ENCODE peak calls at places on chromosomes 2 and 18, in six cellular contexts. Q is IMR-90, W is fibroblast of lung, U is hepatocyte, J is Panc1, D is left ventricle myocardium inferior. L is an unnamed sample. For H3K4me1, the result is how much of the 10 kb centered on the place peaks cover.

GRCh38 chr2:26982102-26982742 is 11.8 kb downstream of the MAPRE3 start:
- DNase-seq in J (no peak), W (peak), D (peak), U (peak), Q (peak), L (peak)

GRCh38 chr2:141029424-141030078 is 1101.3 kb downstream of the LRP1B start:
- DNase-seq in U (no peak), Q (no peak), J (no peak), D (no peak), W (no peak), L (no peak)

GRCh38 chr2:21396252-21396651 is 272.5 kb downstream of the TDRD15 start:
- DNase-seq in U (no peak), J (no peak), Q (no peak), W (no peak), D (no peak), L (no peak)

GRCh38 chr2:109422071-109422757 is 191.6 kb downstream of the SEPTIN10 start:
- DNase-seq in U (no peak), D (no peak), J (no peak), W (no peak), Q (peak), L (no peak)

GRCh38 chr2:26693287-26693849 is 846 bp downstream of the KCNK3 start:
- DNase-seq in U (peak), D (no peak), J (no peak), Q (no peak), W (no peak), L (no peak)

GRCh38 chr18:31162825-31163435 is at the start of gene DSC1:
- DNase-seq in J (no peak), Q (no peak), D (no peak), U (no peak), W (no peak), L (no peak)

GRCh38 chr18:31156831-31157763 is 5.6 kb downstream of the DSC1 start:
- DNase-seq in D (no peak), U (peak), W (no peak), J (no peak), Q (no peak), L (no peak)

GRCh38 chr2:111135910-111136297 is 15.2 kb downstream of the BCL2L11 start:
- DNase-seq in Q (peak), J (no peak), U (no peak), W (peak), D (peak), L (peak)

GRCh38 chr2:216004408-216005283 is 8.7 kb downstream of the MREG start:
- DNase-seq in W (no peak), Q (no peak), J (no peak), D (no peak), U (no peak), L (no peak)

GRCh38 chr2:26938399-26938798 is 32.0 kb upstream of the MAPRE3 start:
- DNase-seq in J (no peak), Q (no peak), W (no peak), D (no peak), U (no peak), L (no peak)

GRCh38 chr18:23191952-23192662 is 56.8 kb downstream of the CABLES1 start:
- DNase-seq in J (no peak), W (peak), Q (peak), U (peak), D (peak), L (peak)

GRCh38 chr2:138269726-138270125 is 231.8 kb upstream of the SPOPL start:
- DNase-seq in D (no peak), W (peak), Q (peak), J (no peak), U (no peak), L (no peak)

GRCh38 chr2:150789376-150789905 is 302.0 kb upstream of the RND3 start:
- DNase-seq in W (no peak), U (no peak), D (no peak), J (no peak), Q (no peak), L (no peak)

GRCh38 chr2:196159223-196159892 is 12.0 kb downstream of the STK17B start:
- DNase-seq in W (no peak), J (no peak), D (no peak), U (no peak), Q (no peak), L (no peak)

GRCh38 chr18:11147962-11148654 is 1.3 kb downstream of the PIEZO2 start:
- DNase-seq in W (no peak), D (no peak), J (no peak), Q (no peak), U (no peak), L (peak)

GRCh38 chr2:19651466-19651865 is 250.3 kb downstream of the TTC32 start:
- DNase-seq in U (no peak), J (no peak), Q (no peak), W (no peak), D (no peak), L (no peak)

GRCh38 chr2:72325592-72326422 is 178.1 kb upstream of the CYP26B1 start:
- DNase-seq in Q (peak), W (no peak), J (no peak), D (no peak), U (peak), L (no peak)

GRCh38 chr18:22683196-22683676 is 249.9 kb upstream of the RBBP8 start:
- DNase-seq in U (peak), D (peak), J (no peak), Q (peak), W (peak), L (peak)

GRCh38 chr2:216001201-216001600 is 12.2 kb downstream of the MREG start:
- DNase-seq in U (no peak), J (no peak), W (no peak), D (no peak), Q (no peak), L (no peak)

GRCh38 chr2:54903736-54904554 is 146.3 kb downstream of the RTN4 start:
- DNase-seq in W (peak), D (no peak), Q (peak), J (peak), U (peak), L (peak)

GRCh38 chr18:58101291-58101706 is 57.3 kb downstream of the NEDD4L start:
- DNase-seq in D (no peak), Q (no peak), J (no peak), U (no peak), W (no peak), L (no peak)

GRCh38 chr2:233049194-233049761 is 10.9 kb upstream of the INPP5D start:
- DNase-seq in W (no peak), D (no peak), U (no peak), Q (no peak), J (no peak), L (no peak)

GRCh38 chr2:102251042-102251848 is 60.1 kb upstream of the IL1RL1 start:
- DNase-seq in Q (no peak), D (peak), J (no peak), U (peak), W (peak), L (peak)

GRCh38 chr2:33167655-33168245 is 221.0 kb downstream of the LTBP1 start:
- DNase-seq in J (no peak), Q (peak), U (no peak), D (no peak), W (peak), L (no peak)

GRCh38 chr18:7822435-7823425 is 255.6 kb downstream of the PTPRM start:
- DNase-seq in W (peak), Q (no peak), J (no peak), D (peak), U (no peak), L (no peak)

GRCh38 chr18:11150271-11150615 is 874 bp upstream of the PIEZO2 start:
- DNase-seq in W (no peak), J (no peak), Q (no peak), U (no peak), D (no peak), L (no peak)

GRCh38 chr2:184920451-184920965 is 322.2 kb downstream of the ZNF804A start:
- DNase-seq in J (no peak), D (no peak), W (peak), Q (peak), U (peak), L (no peak)

GRCh38 chr2:205792908-205793307 is 110.6 kb downstream of the NRP2 start:
- DNase-seq in J (no peak), D (no peak), U (no peak), W (peak), Q (peak), L (no peak)
- H3K27ac ChIP-seq in J (no peak), D (no peak), U (no peak), W (no peak), Q (no peak), L (no peak)

GRCh38 chr2:177618270-177619253 is 226.0 kb downstream of the AGPS start:
- DNase-seq in Q (peak), W (peak), J (peak), D (peak), U (peak), L (peak)

GRCh38 chr2:177625744-177626655 is 233.4 kb downstream of the AGPS start:
- DNase-seq in U (no peak), Q (no peak), J (no peak), D (no peak), W (no peak), L (no peak)

GRCh38 chr2:177616731-177617130 is 224.2 kb downstream of the AGPS start:
- DNase-seq in U (no peak), D (no peak), Q (no peak), J (no peak), W (no peak), L (no peak)

GRCh38 chr2:177617849-177618248 is 225.3 kb downstream of the AGPS start:
- DNase-seq in Q (no peak), U (no peak), W (no peak), D (no peak), J (no peak), L (no peak)

GRCh38 chr2:177622516-177622915 is 229.9 kb downstream of the AGPS start:
- DNase-seq in Q (no peak), W (no peak), U (peak), J (no peak), D (no peak), L (no peak)
- TF ChIP-seq CTCF in Q (no peak), W (no peak), U (peak), J (no peak), D (no peak), L (no peak)

DNA sequence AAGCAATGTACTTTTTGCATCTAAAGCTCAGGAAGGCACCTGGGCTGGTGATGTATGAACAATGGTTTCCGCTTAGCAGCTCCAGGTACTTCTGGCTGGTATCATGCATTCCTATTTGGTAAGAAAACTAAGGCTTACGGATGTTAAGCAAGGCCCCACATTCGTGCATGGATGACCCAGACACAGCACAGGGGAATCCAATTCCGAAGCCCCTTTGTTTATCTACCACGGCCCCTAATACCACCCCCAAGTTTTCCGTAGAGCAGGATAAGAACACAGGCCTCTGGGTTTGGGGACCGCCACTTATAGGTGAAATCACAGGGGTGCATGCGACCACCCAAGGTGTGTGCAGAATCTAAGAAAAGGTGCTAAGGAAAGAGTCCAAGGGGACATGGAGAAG is 192.1 kb upstream of the ID2 start:
- DNase-seq in U (no peak), W (no peak), D (no peak), Q (no peak), J (no peak), L (no peak)
- H3K4me1 ChIP-seq in U (under half), W (under half), D (under half), Q (under half), J (under half), L (under half)

DNA sequence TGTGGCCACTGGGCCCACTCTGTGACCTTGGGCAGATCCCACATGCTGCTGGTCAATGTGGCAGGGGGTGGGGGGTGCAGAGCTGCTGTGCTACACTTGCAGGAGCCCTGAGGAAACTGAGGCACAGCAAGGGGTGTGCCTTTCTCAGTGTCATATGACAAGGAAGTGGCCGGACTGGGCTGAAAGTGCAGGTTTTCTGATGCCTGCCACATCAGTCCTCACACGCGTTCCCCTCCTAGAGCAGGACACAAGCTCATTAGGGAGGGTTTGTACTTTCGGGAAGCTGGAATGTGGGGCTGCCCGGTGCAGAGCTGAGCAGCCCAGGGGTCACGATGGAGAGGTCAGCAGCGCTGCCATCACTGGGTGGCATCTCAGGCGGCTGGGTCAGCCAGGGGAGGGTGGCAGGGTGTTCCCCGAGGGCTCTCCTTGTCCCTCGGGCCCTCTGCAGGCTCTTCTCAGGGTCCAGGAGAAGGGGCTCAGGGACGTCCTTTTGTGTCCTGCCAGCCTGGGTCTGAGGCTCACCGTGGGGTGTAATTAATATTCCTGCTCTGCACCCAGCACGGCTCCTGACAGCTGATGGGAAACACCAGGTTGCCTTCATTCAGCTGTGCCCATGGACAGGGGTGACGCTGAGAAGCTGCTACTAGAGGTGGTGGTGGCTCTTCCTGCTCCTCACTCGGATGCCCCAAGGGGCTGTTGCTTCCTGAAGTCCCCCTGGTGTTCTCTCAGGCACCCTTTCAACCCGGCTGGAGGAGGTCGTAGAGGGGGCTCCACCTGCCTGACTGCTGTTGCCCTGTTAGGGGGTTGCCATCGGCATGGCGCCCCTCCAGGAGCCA is 62.1 kb upstream of the HDAC4 start:
- DNase-seq in D (no peak), W (no peak), U (no peak), J (no peak), Q (no peak), L (no peak)
- H3K27ac ChIP-seq in D (no peak), W (no peak), U (no peak), J (no peak), Q (no peak), L (peak)

L was measured in psoas muscle.